ENCODE peak calls at places on chromosomes 1 and 21, in four cellular contexts. N is esophagus squamous epithelium; U is naive thymus-derived CD4-positive, alpha-beta T cell; H is CD4-positive, CD25-positive, alpha-beta regulatory T cell. X is an unnamed sample. For H3K9me3, the result is how much of the 10 kb centered on the place peaks cover.

GRCh38 chr1:35178874-35179380 is 14.0 kb downstream of the SFPQ start:
- DNase-seq in N (no peak), U (no peak), H (no peak), X (no peak)

GRCh38 chr1:16187748-16188401 is 24.6 kb downstream of the ARHGEF19 start:
- DNase-seq in U (peak), H (peak), N (no peak), X (peak)

GRCh38 chr21:41970751-41971653 is 17.2 kb upstream of the C2CD2 start:
- DNase-seq in H (no peak), N (no peak), U (no peak), X (no peak)

GRCh38 chr1:212699104-212699838 is 369 bp downstream of the BATF3 start:
- DNase-seq in H (peak), N (no peak), U (peak), X (peak)

GRCh38 chr1:209190591-209191241 is 392.8 kb upstream of the CAMK1G start:
- DNase-seq in H (peak), U (no peak), N (no peak), X (no peak)

GRCh38 chr21:25421327-25422028 is 185.8 kb downstream of the MRPL39 start:
- DNase-seq in N (no peak), U (peak), H (peak), X (peak)

GRCh38 chr1:222095606-222096475 is 354.0 kb upstream of the DUSP10 start:
- DNase-seq in U (peak), N (no peak), H (peak), X (peak)

GRCh38 chr1:223456747-223457146 is 63.5 kb downstream of the CCDC185 start:
- DNase-seq in H (no peak), U (no peak), N (no peak), X (no peak)

GRCh38 chr1:227939791-227940771 is 7.7 kb downstream of the WNT9A start:
- DNase-seq in H (no peak), N (no peak), U (no peak), X (peak)

GRCh38 chr1:167605576-167605975 is 24.5 kb upstream of the RCSD1 start:
- DNase-seq in U (no peak), H (no peak), N (no peak), X (no peak)

GRCh38 chr1:24972257-24973242 is 42.5 kb upstream of the RUNX3 start:
- DNase-seq in H (no peak), N (no peak), U (no peak), X (no peak)

GRCh38 chr1:109214695-109215623 is 1.2 kb downstream of the SARS1 start:
- DNase-seq in U (no peak), N (no peak), H (peak), X (no peak)

GRCh38 chr21:46294647-46295176 is 8.6 kb downstream of the YBEY start:
- DNase-seq in U (no peak), H (no peak), N (no peak), X (no peak)

GRCh38 chr1:22778842-22779520 is 68.3 kb downstream of the EPHB2 start:
- DNase-seq in U (no peak), N (no peak), H (no peak), X (no peak)

GRCh38 chr1:246447501-246447900 is 59.6 kb downstream of the SMYD3 start:
- DNase-seq in U (no peak), N (no peak), H (no peak), X (no peak)

GRCh38 chr1:169604781-169605560 is 18.7 kb upstream of the F5 start:
- DNase-seq in H (peak), N (no peak), U (peak), X (no peak)

GRCh38 chr1:222171005-222171404 is 376.9 kb downstream of the HHIPL2 start:
- DNase-seq in H (peak), U (no peak), N (no peak), X (no peak)

GRCh38 chr21:29194847-29195246 is 64.4 kb downstream of the MAP3K7CL start:
- DNase-seq in H (no peak), U (no peak), N (no peak), X (no peak)

GRCh38 chr1:243508303-243508713 is 252.5 kb downstream of the SDCCAG8 start:
- DNase-seq in U (peak), H (peak), N (no peak), X (no peak)

GRCh38 chr1:19071674-19072281 is 115.3 kb upstream of the IFFO2 start:
- DNase-seq in U (no peak), N (no peak), H (no peak), X (no peak)

GRCh38 chr1:201436461-201436860 is 14.9 kb upstream of the TNNI1 start:
- DNase-seq in N (no peak), U (no peak), H (no peak), X (no peak)

GRCh38 chr1:43321331-43321891 is 16.2 kb upstream of the MPL start:
- DNase-seq in H (no peak), U (no peak), N (no peak), X (no peak)

GRCh38 chr1:183989078-183989577 is 48.4 kb downstream of the COLGALT2 start:
- DNase-seq in H (no peak), U (no peak), N (no peak), X (no peak)

GRCh38 chr1:236989290-236990051 is 14.8 kb downstream of the MT1HL1 start:
- DNase-seq in N (no peak), H (no peak), U (no peak), X (no peak)

GRCh38 chr1:64982134-64982533 is 15.8 kb upstream of the JAK1 start:
- DNase-seq in H (no peak), N (no peak), U (no peak), X (no peak)

GRCh38 chr1:206041640-206042039 is 11.3 kb upstream of the RHEX start:
- DNase-seq in H (no peak), N (no peak), U (no peak), X (no peak)

GRCh38 chr1:208107817-208108608 is 136.2 kb downstream of the PLXNA2 start:
- DNase-seq in N (no peak), U (no peak), H (no peak), X (no peak)
- H3K9me3 ChIP-seq in N (under half), U (under half), H (under half), X (under half)

GRCh38 chr1:3971981-3972380 is 71.9 kb upstream of the C1orf174 start:
- DNase-seq in H (no peak), N (no peak), U (no peak), X (no peak)

GRCh38 chr1:3963554-3963953 is 63.5 kb upstream of the C1orf174 start:
- DNase-seq in N (no peak), U (no peak), H (no peak), X (no peak)

GRCh38 chr1:3965693-3966092 is 65.6 kb upstream of the C1orf174 start:
- DNase-seq in U (no peak), H (no peak), N (no peak), X (no peak)

GRCh38 chr1:3968851-3969250 is 68.8 kb upstream of the C1orf174 start:
- DNase-seq in H (no peak), N (no peak), U (no peak), X (no peak)
- H3K9me3 ChIP-seq in H (under half), N (under half), U (under half), X (under half)

GRCh38 chr21:15749045-15749867 is 19.5 kb downstream of the USP25 start:
- DNase-seq in H (no peak), U (no peak), N (no peak), X (no peak)
- H3K9me3 ChIP-seq in H (under half), U (under half), N (under half), X (under half)

DNA sequence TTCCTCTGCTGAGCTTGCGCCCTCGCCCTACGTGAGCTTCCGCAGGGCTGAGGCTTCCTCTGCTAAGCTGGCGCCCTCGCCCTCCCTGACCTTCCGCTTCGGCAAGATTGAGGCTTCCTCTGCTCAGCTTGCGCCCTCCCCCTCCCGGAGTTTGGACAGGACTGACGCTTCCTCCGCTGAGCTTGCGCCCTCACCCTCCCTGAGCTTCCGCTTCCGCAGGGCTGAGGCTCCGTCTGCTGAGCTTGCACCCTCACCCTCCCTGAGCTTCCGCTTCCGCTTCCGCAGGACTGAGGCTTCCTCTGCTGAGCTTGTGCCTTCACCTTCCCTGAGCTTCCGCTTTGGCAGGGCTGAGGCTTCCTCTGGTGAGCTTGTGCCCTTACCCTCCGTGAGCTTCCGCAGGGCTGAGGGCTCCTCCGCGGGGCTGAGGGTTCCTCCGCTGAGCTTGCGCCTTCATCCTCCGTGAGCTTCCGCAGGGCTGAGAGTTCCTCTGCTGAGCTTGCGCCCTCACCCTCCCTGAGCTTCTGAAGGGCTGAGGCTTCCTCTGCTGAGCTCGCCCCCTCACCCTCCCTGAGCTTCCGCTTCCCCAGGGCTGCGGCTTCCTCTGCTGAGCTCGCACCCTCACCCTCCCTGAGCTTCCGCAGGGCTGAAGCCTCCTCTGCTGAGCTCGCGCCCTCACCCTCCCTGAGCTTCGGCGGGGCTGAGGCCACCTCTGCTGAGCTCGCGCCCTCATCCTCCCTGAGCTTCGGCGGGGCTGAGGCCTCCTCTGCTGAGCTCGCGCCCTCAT is 753.6 kb upstream of the TPTE start:
- DNase-seq in U (no peak), N (no peak), H (no peak), X (no peak)
- H3K9me3 ChIP-seq in U (under half), N (under half), H (half or more), X (under half)

GRCh38 chr1:238953448-238953847 is 432.9 kb upstream of the CHRM3 start:
- DNase-seq in N (no peak), H (no peak), U (no peak), X (no peak)
- H3K9me3 ChIP-seq in N (under half), H (under half), U (under half), X (under half)

DNA sequence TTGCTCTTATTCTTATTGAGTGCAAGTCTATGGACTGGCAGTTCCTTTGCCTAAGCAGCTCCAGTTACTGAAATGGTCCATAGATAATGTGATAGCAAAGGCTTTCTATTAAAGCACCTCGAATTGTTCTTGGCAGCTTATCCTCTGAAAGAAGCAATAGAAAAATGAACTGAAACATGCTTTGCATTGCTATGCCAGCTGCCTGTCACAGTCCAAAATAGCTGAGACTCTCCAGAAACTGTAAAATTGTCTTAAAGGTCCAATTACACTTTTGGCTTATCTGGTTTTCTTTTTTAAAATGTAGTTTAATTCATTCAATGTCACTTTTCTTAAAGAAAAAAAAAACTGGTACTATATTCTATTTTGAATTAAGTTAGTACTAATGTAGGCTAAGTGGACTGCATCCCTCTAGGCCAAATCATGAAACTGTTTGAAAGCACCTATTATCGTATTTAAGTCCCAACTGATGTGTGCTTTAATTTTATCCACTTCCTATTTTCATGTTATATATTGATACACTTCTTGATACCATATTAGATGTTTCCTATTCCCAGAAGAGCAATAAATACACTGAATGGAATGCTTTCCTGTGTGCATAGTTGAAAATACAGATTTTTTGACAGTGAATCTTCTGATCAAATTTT is 208.0 kb upstream of the DEPDC1 start:
- DNase-seq in U (no peak), N (no peak), H (no peak), X (no peak)
- H3K9me3 ChIP-seq in U (under half), N (under half), H (under half), X (under half)

DNA sequence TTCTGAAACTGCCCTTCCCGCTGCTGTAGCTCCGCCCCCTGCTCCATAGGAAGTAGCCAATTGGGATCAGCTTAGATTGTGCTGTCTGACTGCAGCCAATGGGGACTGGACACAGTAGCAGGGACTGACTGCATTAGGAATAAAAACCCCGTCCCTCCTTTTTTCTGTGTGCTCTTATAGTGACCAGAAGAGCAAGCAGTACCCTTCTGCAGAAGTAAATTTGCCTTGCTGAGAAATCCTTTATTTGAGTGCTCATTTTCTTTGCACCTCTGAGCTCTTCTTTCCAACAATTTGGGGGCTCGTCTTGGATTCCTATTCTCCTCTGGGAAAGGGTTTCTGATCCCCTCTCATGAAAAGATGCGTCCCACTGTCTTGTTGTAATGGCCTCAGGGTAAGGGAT is 16.2 kb downstream of the OR2L13 start:
- DNase-seq in U (no peak), H (no peak), N (no peak), X (no peak)
- H3K9me3 ChIP-seq in U (under half), H (under half), N (under half), X (under half)

DNA sequence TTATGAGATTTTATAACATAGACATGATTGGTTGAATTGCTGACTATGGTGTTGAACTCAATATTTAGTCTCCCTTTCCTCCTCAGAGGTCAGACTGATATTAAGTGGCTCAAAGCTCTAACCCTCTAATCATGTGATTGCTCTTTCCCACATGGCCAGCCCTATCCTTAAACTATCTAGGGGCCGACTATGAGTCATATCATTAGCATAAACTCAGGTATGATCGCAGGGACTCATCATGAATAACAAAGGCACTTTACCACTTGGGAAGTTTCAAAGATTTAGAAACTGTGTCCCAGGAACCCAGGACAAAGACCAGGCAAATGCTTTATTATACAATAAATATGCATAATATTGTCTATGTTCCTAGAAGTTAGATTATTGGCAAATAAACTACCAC is 894.6 kb upstream of the NEGR1 start:
- DNase-seq in U (no peak), N (no peak), H (no peak), X (no peak)
- H3K9me3 ChIP-seq in U (under half), N (under half), H (under half), X (under half)

DNA sequence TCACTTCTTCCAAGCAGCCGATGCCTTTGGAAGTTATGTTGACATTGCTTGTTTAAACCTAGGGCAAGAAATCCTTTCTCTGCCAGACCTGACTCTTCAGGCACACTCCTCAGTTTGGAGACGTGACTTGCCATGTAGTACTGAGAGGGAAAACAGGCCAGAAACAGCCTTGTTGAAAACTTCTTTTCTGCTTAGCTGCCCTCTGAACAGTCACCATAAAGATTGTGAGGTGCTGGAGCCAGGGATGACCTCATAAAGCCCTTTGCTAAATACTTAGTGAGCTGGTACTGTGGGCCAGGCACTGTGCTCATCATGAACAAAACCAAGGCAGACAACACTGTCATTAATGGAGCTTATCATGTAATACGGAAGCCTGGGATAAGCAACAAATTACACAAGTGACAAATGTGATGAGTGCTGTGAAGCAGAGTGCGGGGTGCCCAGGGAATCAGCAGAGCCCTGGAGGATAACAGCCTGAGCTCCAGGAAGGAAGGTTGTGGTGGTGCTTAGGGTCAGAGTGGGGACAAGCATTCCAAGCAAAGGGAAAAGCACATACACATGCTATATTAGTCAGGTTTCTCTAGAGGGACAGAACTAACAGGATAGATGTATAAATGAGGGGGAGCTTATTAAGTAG is 42.4 kb downstream of the MTARC1 start:
- DNase-seq in N (no peak), U (no peak), H (no peak), X (no peak)
- H3K9me3 ChIP-seq in N (under half), U (under half), H (under half), X (under half)